ENCODE peak calls at places on chromosomes 13 and 19, in five cellular contexts. E is HEK293T, J is GM12878, C is NT2/D1, N is HepG2. A is an unnamed sample.

GRCh38 chr13:22176968-22177545 is 506.2 kb downstream of the FGF9 start:
- DNase-seq in C (no peak), E (no peak), N (no peak), J (no peak), A (no peak)

GRCh38 chr19:51607077-51607476 is 23.1 kb downstream of the SIGLEC5 start:
- DNase-seq in C (no peak), N (no peak), E (no peak), J (peak; percentile 90), A (no peak)

GRCh38 chr19:35533822-35534521 is 716 bp downstream of the GAPDHS start:
- DNase-seq in N (peak; percentile 23), J (no peak), E (no peak), C (no peak), A (no peak)

GRCh38 chr13:94121686-94122085 is 357.8 kb downstream of the DCT start:
- DNase-seq in C (no peak), E (no peak), J (no peak), N (no peak), A (no peak)

GRCh38 chr13:75326173-75327131 is 155.5 kb downstream of the TBC1D4 start:
- DNase-seq in C (no peak), N (no peak), E (no peak), J (no peak), A (no peak)

GRCh38 chr13:44388427-44388826 is 14.8 kb downstream of the SERP2 start:
- DNase-seq in E (no peak), C (no peak), J (no peak), N (peak; percentile 31), A (no peak)

GRCh38 chr13:73194310-73194709 is 135.5 kb downstream of the KLF5 start:
- DNase-seq in N (peak; percentile 26), J (no peak), C (no peak), E (no peak), A (no peak)

GRCh38 chr19:35114656-35115537 is 726 bp upstream of the FXYD3 start:
- DNase-seq in E (peak; percentile 85), J (no peak), N (peak; percentile 43), C (peak; percentile 73), A (peak; percentile 99)

GRCh38 chr19:10044390-10044789 is 31.1 kb downstream of the RDH8 start:
- DNase-seq in J (no peak), C (no peak), N (no peak), E (peak; percentile 57), A (no peak)

GRCh38 chr13:20424959-20425358 is 100.7 kb downstream of the CRYL1 start:
- DNase-seq in C (no peak), N (no peak), J (no peak), E (no peak), A (no peak)

GRCh38 chr13:112079696-112080095 is 12.7 kb downstream of the SOX1 start:
- DNase-seq in C (no peak), J (no peak), E (no peak), N (no peak), A (no peak)

GRCh38 chr19:6718741-6719539 is 1.5 kb downstream of the C3 start:
- DNase-seq in E (peak; percentile 96), J (no peak), N (peak; percentile 93), C (no peak), A (no peak)

GRCh38 chr19:42301646-42302204 is at the start of gene PRR19:
- DNase-seq in J (no peak), N (no peak), C (no peak), E (no peak), A (no peak)
- TF ChIP-seq SUZ12 in J (no peak), N (no peak), C (no peak), E (no peak), A (no peak)

GRCh38 chr13:31747966-31748365 is 8.6 kb downstream of the RXFP2 start:
- DNase-seq in J (no peak), E (no peak), C (no peak), N (no peak), A (no peak)

GRCh38 chr13:31739226-31739625 is at the start of gene RXFP2:
- DNase-seq in J (no peak), C (no peak), N (no peak), E (no peak), A (no peak)

GRCh38 chr13:31747271-31747670 is 7.9 kb downstream of the RXFP2 start:
- DNase-seq in N (no peak), C (no peak), J (no peak), E (no peak), A (no peak)

GRCh38 chr13:31742102-31742695 is 2.9 kb downstream of the RXFP2 start:
- DNase-seq in J (peak; percentile 8), N (peak; percentile 28), C (peak; percentile 55), E (peak; percentile 57), A (peak; percentile 83)
- TF ChIP-seq SUZ12 in J (no peak), N (no peak), C (no peak), E (no peak), A (no peak)

DNA sequence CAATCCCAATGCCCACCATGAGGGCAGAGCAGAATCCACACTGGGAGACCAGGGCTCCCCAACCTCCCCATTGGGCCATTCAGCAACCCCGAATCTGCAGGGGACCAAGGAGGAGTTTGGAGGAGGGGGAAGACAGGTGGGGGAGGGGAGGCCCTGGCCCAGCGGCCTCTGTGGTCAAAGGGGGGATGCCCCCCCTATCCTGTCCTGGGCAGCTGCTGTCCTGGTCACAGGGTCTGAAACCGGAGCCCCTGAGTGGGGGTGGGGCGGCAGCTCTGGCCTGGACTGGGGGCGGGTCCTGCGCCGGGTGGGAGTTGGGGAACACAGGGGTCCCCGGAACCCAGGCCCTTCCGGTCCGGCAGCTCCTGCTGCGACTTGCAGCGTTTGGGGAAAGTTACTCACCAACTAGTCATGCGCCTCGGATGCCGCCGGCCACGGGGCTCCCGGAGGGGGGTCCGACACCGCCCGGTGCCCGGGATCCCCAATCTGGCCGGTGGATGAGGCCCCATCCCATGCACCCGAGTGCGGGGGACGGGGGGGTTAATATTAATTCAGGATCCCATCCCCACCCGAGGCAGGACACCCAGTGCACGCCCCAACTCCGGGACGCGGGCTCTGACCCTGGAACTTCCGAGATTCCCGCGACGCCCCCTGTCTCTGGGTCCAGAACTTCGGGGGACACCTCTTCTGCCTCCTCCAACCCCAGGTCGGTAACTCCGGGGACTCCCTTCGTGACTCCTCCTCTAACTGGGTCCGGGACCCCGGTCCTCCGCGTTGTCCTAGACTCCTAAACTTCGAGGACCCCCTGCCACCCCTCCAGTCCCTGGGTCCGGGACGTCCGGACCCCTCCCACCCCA is 868 bp downstream of the HOMER3 start:
- DNase-seq in C (no peak), E (no peak), J (no peak), N (no peak), A (peak; percentile 47)
- TF ChIP-seq SUZ12 in C (no peak), E (no peak), J (peak; percentile 45), N (no peak), A (no peak)

GRCh38 chr13:41241626-41242025 is 21.8 kb downstream of the MTRF1 start:
- DNase-seq in N (no peak), C (no peak), E (no peak), J (no peak), A (no peak)

GRCh38 chr13:41250993-41251392 is 12.4 kb downstream of the MTRF1 start:
- DNase-seq in N (no peak), C (no peak), E (no peak), J (no peak), A (no peak)

GRCh38 chr13:41244555-41244954 is 18.8 kb downstream of the MTRF1 start:
- DNase-seq in E (no peak), C (no peak), J (no peak), N (no peak), A (no peak)

DNA sequence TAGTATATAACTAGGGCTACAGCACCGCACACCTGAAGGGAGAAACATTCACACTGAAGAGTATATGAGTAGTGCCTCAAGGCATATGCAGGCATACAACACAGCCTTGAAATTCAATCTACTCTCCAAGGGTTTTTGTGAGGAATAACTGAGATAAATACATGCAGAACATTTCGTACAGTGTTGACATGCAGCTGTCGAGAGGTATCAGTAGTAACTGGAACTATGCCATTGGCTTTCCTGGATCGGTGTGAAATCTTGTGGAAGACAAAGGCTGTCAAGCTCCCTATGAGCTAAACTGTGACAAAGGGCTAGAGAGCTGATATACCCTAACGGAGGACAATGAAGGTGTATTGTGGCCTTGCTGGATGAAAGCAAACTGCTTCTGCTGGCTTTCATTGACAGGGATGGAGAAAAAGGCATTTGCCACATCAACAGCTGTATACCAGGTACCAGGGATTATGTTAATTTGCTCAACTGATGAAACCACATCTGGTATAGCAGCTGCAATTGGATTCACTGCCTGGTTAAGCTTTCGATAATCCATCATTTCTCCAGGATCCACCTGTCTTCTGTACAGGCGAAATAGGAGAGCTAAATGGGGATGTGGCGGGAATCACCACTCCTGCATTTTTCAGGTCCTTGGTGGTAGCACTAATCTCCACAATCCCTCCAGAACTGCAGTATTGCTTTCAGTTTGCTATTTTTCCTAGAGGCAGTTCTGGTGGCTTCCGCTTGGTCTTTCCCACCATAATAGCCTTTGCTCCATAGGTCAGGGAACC is 16.2 kb downstream of the MTRF1 start:
- DNase-seq in E (no peak), J (no peak), N (no peak), C (no peak), A (no peak)
- TF ChIP-seq SUZ12 in E (no peak), J (no peak), N (no peak), C (no peak), A (no peak)

GRCh38 chr19:11662278-11662677 is 65.0 kb downstream of the ZNF627 start:
- DNase-seq in C (no peak), J (no peak), N (no peak), E (no peak), A (no peak)

GRCh38 chr19:11658954-11659353 is 61.7 kb downstream of the ZNF627 start:
- DNase-seq in E (no peak), C (no peak), J (no peak), N (no peak), A (no peak)

GRCh38 chr19:11656535-11656934 is 59.3 kb downstream of the ZNF627 start:
- DNase-seq in J (no peak), E (no peak), C (no peak), N (no peak), A (no peak)

GRCh38 chr19:11657307-11657706 is 60.0 kb downstream of the ZNF627 start:
- DNase-seq in N (peak; percentile 25), C (no peak), J (no peak), E (no peak), A (no peak)

DNA sequence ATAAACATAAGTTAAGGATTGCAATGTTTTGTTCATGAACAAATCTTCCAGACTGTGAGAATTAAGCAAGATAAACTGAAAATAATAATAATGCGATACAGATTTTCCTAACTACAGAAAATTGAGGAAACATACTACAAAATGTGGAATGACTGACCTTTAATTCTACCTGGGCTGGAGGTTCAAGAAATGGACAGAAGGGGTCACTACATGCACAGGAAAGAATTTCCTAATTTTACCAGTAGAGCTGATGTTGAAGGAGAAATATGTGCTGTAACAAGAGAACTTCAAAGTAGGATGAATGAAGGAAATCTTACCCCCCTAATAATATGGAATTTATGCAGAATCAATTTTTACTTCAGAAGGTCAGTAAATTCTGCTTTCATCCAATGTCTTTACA is 62.3 kb downstream of the ZNF627 start:
- DNase-seq in C (no peak), N (peak; percentile 15), E (no peak), J (no peak), A (no peak)
- TF ChIP-seq SUZ12 in C (no peak), N (no peak), E (no peak), J (no peak), A (no peak)

GRCh38 chr19:13044160-13044853 is 49.0 kb downstream of the NFIX start:
- DNase-seq in J (no peak), N (no peak), C (no peak), E (no peak), A (no peak)
- TF ChIP-seq SUZ12 in J (no peak), N (no peak), C (no peak), E (no peak), A (no peak)

A was measured in H1.